ENCODE peak calls at places on chromosomes 3 and 15, in five cellular contexts. X is B cell, C is transverse colon, J is HL-60, Y is suprapubic skin. D is an unnamed sample.

GRCh38 chr3:52839892-52840545 is 5.2 kb upstream of the MUSTN1 start:
- DNase-seq in X (no peak), C (no peak), J (no peak), Y (no peak), D (no peak)

GRCh38 chr15:33358303-33358702 is 47.5 kb downstream of the RYR3 start:
- DNase-seq in X (no peak), C (no peak), J (no peak), Y (no peak), D (no peak)

GRCh38 chr3:48436855-48437254 is 3.1 kb downstream of the CCDC51 start:
- DNase-seq in X (no peak), C (no peak), J (no peak), Y (no peak), D (no peak)

GRCh38 chr3:4824948-4825325 is 154.3 kb upstream of the BHLHE40 start:
- DNase-seq in X (no peak), C (no peak), J (no peak), Y (no peak), D (no peak)

GRCh38 chr3:125460233-125460632 is 59.8 kb downstream of the SNX4 start:
- DNase-seq in X (no peak), C (no peak), J (no peak), Y (no peak), D (no peak)

GRCh38 chr3:184685646-184686045 is 26.2 kb downstream of the MAGEF1 start:
- DNase-seq in X (no peak), C (no peak), J (no peak), Y (no peak), D (no peak)

GRCh38 chr15:88849376-88850122 is 45.8 kb downstream of the HAPLN3 start:
- DNase-seq in X (no peak), C (no peak), J (no peak), Y (no peak), D (no peak)

GRCh38 chr3:172522871-172523818 is at the start of gene TNFSF10:
- DNase-seq in X (peak), C (peak), J (peak), Y (peak), D (no peak)

GRCh38 chr15:41494190-41494921 is 682 bp downstream of the ITPKA start:
- DNase-seq in X (peak), C (peak), J (no peak), Y (no peak), D (no peak)

GRCh38 chr3:190009621-190010020 is 111.1 kb downstream of the P3H2 start:
- DNase-seq in X (no peak), C (no peak), J (no peak), Y (no peak), D (no peak)

GRCh38 chr3:187016639-187017345 is 86.5 kb downstream of the ST6GAL1 start:
- DNase-seq in X (peak), C (no peak), J (peak), Y (no peak), D (peak)

GRCh38 chr15:80109388-80109787 is 43.4 kb upstream of the FAH start:
- DNase-seq in X (no peak), C (no peak), J (no peak), Y (no peak), D (no peak)

GRCh38 chr3:128873623-128874022 is 5.8 kb upstream of the ACAD9 start:
- DNase-seq in X (no peak), C (no peak), J (no peak), Y (no peak), D (no peak)

GRCh38 chr3:128874481-128875180 is 4.8 kb upstream of the ACAD9 start:
- DNase-seq in X (no peak), C (no peak), J (no peak), Y (no peak), D (no peak)

GRCh38 chr3:128878011-128878457 is 1.4 kb upstream of the ACAD9 start:
- DNase-seq in X (no peak), C (no peak), J (no peak), Y (no peak), D (no peak)

GRCh38 chr3:128872744-128873143 is 6.7 kb upstream of the ACAD9 start:
- DNase-seq in X (no peak), C (no peak), J (no peak), Y (no peak), D (no peak)

DNA sequence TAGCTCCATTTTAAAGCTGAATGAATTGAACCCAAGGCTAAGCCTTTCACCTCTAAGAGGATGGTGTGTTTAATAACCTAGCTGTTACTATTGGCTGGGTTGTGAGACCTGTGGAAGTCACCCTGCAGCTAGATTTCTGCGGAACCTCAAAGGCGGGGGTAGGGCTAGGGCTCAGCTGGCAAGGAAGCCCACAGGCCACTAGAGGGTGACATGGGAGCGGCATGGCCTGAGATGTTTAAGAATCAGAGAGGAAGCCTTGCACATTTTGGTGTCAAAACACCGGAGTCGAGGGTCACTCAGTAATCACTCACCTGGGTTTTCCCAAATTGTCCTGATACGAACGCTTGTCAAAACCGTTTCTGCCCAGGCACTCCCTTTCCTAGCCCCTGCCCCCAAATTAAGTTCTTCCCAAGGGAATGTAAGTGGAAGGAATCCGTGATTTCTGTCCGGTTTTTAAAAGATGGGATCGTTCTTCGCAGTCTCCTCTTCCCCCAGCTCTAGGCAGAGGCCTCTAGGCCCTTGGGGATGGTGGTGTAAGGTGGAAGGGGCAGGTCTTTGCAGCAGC is 3.8 kb upstream of the ACAD9 start:
- DNase-seq in X (peak), C (peak), J (peak), Y (no peak), D (no peak)
- TF ChIP-seq CTCF in X (peak), C (peak), J (peak), Y (no peak), D (peak)

DNA sequence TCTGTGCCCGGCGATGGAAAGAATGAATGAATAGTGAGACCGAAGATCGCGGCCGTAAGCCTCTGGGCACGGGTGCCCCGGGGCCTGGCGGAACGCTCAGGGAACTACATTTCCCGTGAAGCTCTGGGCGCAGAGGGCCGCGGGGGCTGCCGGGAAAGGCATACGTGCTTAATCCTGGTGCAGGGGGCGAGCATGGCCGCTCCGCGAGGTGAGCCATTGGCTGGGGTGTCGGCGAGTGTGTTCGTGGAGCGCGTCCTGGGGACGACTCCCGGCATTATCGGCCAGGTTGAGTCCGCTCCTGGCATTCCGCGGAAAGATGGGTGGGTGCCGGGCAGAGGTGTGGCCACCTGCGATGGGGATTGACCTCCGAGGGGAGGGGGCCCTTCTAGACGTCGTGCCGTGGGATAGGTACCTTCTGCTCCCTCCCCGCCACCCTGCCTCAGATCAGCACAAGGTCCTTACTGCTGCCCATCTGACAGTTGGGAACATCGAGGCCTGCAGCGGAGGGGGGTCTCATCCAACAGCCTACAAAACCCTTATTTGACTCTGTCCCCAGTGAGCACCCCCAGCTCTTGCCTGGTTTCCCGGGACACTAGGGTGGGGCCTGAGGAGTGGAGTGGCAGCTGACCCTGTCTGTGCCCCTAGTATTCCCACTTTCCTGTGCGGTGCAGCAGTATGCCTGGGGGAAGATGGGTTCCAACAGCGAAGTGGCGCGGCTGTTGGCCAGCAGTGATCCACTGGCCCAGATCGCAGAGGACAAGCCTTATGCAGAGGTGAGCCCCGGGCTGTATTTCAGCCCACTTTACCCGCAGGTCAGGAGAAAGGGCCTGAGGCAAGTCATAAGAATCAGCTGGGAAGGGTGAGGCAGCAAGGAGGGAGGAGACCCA is at the start of gene MPI:
- DNase-seq in X (peak), C (peak), J (peak), Y (peak), D (peak)
- TF ChIP-seq CTCF in X (no peak), C (peak), J (no peak), Y (no peak), D (no peak)

DNA sequence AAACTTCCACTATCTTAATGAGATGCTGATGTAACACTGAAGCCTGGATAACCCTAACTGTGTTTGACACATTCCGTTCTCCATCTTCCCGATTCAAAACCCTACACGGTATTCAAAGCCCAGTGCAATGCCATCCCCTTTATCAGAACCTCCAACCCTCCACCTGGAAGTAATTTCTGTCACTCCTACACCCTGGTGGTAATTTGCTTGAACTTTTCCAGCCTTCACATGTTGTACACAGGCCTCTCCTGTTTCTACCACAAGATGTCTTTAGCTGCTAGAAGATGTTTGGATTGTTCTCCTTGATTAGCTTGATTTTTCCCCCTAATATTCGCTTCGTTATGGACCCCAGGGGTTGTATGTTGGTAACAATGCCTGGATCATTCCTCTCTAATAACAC is 208.9 kb downstream of the CHST2 start:
- DNase-seq in X (no peak), C (no peak), J (no peak), Y (no peak), D (no peak)
- TF ChIP-seq CTCF in X (no peak), C (no peak), J (no peak), Y (no peak), D (peak)

DNA sequence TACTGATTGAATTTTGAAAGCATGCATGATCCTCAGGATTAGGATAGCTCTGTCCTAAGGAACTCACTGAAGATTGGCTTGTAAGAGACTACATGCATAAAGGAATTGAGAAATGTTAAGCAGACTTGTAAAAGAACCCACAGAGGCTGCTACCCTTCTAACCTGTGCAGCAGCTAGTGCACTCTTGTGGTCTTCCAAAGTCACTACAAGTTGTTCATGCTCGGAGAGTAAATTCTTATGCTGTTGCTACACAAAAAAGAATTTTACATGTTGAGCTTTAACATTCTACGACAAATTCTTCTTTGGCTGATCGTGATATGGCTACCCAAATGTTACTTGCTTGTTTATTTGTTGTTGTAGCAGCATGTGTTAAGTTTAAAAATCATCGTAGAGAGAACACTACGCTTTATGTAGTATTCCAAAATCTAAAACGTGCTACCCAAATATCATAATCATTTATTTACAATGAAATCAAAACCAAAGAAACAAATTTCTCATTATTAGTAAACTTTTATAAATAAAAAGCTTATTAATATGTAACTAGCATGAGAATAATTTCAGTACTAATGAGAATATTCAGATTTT is 55.0 kb downstream of the GOLIM4 start:
- DNase-seq in X (peak), C (no peak), J (peak), Y (no peak), D (no peak)
- TF ChIP-seq CTCF in X (peak), C (peak), J (peak), Y (no peak), D (peak)